ENCODE peak calls at places on chromosomes 2 and 18, in seven cellular contexts. V, Y, B, C, X, I and E are unnamed samples.

GRCh38 chr2:4358855-4359254 is 655.5 kb downstream of the DCDC2C start:
- DNase-seq in C (no peak), X (no peak), Y (no peak), I (no peak), B (no peak), V (no peak), E (no peak)

GRCh38 chr2:102253140-102253752 is 58.1 kb upstream of the IL1RL1 start:
- DNase-seq in X (no peak), I (no peak), B (no peak), V (no peak), C (no peak), Y (no peak), E (no peak)

GRCh38 chr2:157929871-157930667 is 53.9 kb upstream of the ACVR1 start:
- DNase-seq in I (peak; percentile 74), Y (no peak), C (no peak), B (no peak), V (no peak), X (no peak), E (no peak)

GRCh38 chr18:74942319-74942910 is 266.5 kb downstream of the PTGR3 start:
- DNase-seq in X (no peak), Y (no peak), B (no peak), I (no peak), V (no peak), C (no peak), E (no peak)

GRCh38 chr2:168663993-168664392 is 138.4 kb upstream of the NOSTRIN start:
- DNase-seq in B (no peak), I (peak; percentile 60), Y (no peak), X (no peak), V (no peak), C (no peak), E (no peak)

GRCh38 chr2:235864746-235865535 is 303.2 kb downstream of the GBX2 start:
- DNase-seq in V (no peak), C (no peak), X (no peak), Y (no peak), B (no peak), I (no peak), E (peak; percentile 20)

GRCh38 chr2:16260041-16260440 is 319.7 kb downstream of the MYCN start:
- DNase-seq in B (no peak), I (no peak), C (peak; percentile 26), V (no peak), Y (no peak), X (no peak), E (peak; percentile 46)

GRCh38 chr2:206212673-206213513 is 53.2 kb downstream of the EEF1B2 start:
- DNase-seq in C (no peak), I (no peak), Y (no peak), X (no peak), B (no peak), V (no peak), E (no peak)

GRCh38 chr18:42030586-42031182 is 75.7 kb downstream of the PIK3C3 start:
- DNase-seq in C (peak; percentile 34), B (no peak), X (no peak), I (peak; percentile 5), V (no peak), Y (peak; percentile 27), E (peak; percentile 50)

GRCh38 chr2:179460101-179460500 is 195.5 kb upstream of the SESTD1 start:
- DNase-seq in B (no peak), X (no peak), I (no peak), Y (no peak), C (peak; percentile 15), V (no peak), E (no peak)

GRCh38 chr2:13581471-13581870 is 864.7 kb downstream of the TRIB2 start:
- DNase-seq in Y (no peak), C (no peak), B (no peak), I (no peak), X (no peak), V (no peak), E (peak; percentile 77)

GRCh38 chr18:59900222-59901128 is 679 bp downstream of the PMAIP1 start:
- DNase-seq in C (peak; percentile 66), X (no peak), Y (peak; percentile 68), I (peak; percentile 49), B (no peak), V (peak; percentile 55), E (peak; percentile 61)

GRCh38 chr2:239245872-239246701 is 154.7 kb downstream of the HDAC4 start:
- DNase-seq in Y (peak; percentile 63), C (no peak), V (no peak), B (no peak), X (peak; percentile 85), I (no peak), E (no peak)

GRCh38 chr2:237278593-237278992 is 135.4 kb downstream of the COL6A3 start:
- DNase-seq in V (no peak), Y (peak; percentile 25), X (peak; percentile 90), B (peak; percentile 36), C (no peak), I (no peak), E (no peak)

GRCh38 chr2:67259581-67260347 is 137.4 kb upstream of the ETAA1 start:
- DNase-seq in B (peak; percentile 15), Y (peak; percentile 49), X (peak; percentile 13), V (no peak), C (peak; percentile 33), I (no peak), E (no peak)

GRCh38 chr2:8357738-8358137 is 324.1 kb upstream of the ID2 start:
- DNase-seq in I (no peak), B (no peak), C (no peak), X (no peak), Y (no peak), V (no peak), E (no peak)

GRCh38 chr2:26396734-26397298 is 4.9 kb upstream of the DRC1 start:
- DNase-seq in I (peak; percentile 55), Y (no peak), B (no peak), C (no peak), X (no peak), V (no peak), E (no peak)

GRCh38 chr2:234308073-234308813 is 188.6 kb downstream of the ARL4C start:
- DNase-seq in X (no peak), V (no peak), C (no peak), Y (no peak), I (no peak), B (no peak), E (no peak)

GRCh38 chr2:68375522-68376040 is 10.5 kb downstream of the PLEK start:
- DNase-seq in V (no peak), I (no peak), Y (no peak), C (no peak), X (no peak), B (no peak), E (no peak)

GRCh38 chr18:3252843-3253242 is 5.2 kb downstream of the MYL12A start:
- DNase-seq in B (no peak), C (no peak), I (no peak), V (no peak), Y (no peak), X (no peak), E (no peak)

GRCh38 chr18:3251249-3251962 is 3.8 kb downstream of the MYL12A start:
- DNase-seq in Y (no peak), B (no peak), X (no peak), V (no peak), C (no peak), I (no peak), E (no peak)

GRCh38 chr18:3254725-3255124 is 7.1 kb downstream of the MYL12A start:
- DNase-seq in X (no peak), Y (no peak), V (no peak), B (no peak), I (no peak), C (no peak), E (no peak)

GRCh38 chr18:3250237-3251107 is 2.9 kb downstream of the MYL12A start:
- DNase-seq in B (no peak), C (no peak), Y (no peak), I (no peak), V (no peak), X (no peak), E (no peak)

GRCh38 chr18:3251963-3252277 is 4.3 kb downstream of the MYL12A start:
- DNase-seq in X (no peak), Y (no peak), I (no peak), B (no peak), V (no peak), C (no peak), E (no peak)
- H3K4me3 ChIP-seq in X (peak overlapping the region; percentile 98), Y (peak overlapping the region; percentile 7), I (no peak overlapping the region), B (no peak overlapping the region), V (no peak overlapping the region), C (no peak overlapping the region), E (no peak overlapping the region)

DNA sequence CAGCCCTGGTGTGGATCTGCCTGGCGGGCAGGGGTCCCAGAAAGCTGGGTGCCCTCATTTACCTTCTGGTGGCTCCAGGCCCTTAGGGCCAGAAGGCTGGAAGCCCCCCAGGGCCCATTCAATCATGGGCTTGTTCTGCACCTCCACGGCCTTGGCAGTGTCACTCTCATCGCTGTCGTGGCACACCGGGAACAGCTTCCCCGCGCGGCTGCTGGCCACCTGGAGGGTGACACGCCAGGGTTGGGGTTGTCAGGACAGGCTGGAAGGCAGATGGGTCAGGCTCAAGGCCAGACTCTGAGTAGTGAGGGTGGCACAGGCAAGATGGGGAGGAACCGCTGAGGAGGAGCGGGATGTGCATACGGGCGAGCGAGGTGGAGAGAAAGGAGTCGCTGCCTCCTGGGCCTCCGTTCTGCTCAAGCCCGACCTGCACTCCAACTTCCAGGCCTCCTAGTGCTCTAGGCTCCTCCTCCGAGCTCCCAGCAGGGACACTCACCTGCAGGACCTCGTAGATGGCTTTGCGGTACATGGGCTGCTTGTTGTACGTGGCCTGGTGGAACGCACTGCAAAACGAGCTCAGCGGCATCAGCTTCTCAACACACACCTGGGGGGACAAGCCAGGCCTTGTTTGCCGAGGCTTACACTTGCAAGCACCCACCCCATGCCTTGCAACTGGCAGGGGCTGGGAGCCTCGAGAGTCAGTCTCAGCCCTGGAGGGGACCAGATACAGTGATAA is 78.3 kb upstream of the POMC start:
- DNase-seq in C (no peak), V (no peak), X (no peak), I (no peak), Y (no peak), B (no peak), E (no peak)
- H3K36me3 ChIP-seq in C (no peaks in the 10 kb centered on the region), V (peaks cover 65% of the 10 kb centered on the region), X (no peaks in the 10 kb centered on the region), I (peaks cover 45% of the 10 kb centered on the region), Y (peaks cover 73% of the 10 kb centered on the region), B (peaks cover 15% of the 10 kb centered on the region), E (peaks cover 88% of the 10 kb centered on the region)

DNA sequence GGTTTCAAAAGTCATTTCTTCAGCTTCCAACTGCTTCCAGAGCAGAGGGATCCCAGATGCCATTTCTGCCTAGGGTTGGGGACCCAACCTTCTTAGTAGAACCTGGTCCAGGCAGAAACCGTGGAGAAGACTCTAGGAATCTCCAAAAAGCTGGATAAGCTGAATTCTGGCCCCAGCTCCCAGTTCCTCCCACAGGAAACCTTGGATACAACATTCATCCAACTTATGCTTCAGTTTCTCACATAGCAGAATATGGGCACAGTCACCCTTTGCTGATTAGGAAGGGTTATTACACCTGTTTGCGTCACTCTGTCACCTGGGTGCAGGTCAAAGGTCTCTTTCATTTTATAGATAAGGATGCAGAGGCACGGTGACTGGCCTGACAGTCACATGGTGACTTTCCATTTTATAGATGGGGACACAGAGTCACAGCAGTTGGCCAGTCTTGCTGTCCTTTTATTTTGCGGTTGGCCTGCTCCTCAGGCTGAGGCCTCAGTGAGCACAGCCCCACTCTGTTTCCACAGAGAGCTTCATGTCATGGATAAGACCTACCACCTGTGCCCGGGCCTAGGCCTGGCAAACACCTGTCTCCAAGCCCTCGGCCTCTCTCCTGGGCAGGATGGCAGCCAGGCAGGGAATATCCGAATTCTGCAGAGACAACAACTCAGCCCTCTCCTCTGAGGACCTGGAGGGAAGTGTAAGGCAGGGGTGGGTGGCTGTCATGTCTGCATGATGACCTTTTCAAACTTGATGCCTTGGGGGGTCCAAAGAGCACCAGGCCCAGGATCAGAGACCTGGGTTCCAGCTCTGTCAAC is 148.8 kb downstream of the SMAD7 start:
- DNase-seq in Y (no peak), I (no peak), C (peak; percentile 75), V (peak; percentile 12), X (peak; percentile 13), B (no peak), E (peak; percentile 6)
- H3K27ac ChIP-seq in Y (no peak overlapping the region), I (no peak overlapping the region), C (peak overlapping the region; percentile 94), V (no peak overlapping the region), X (peak overlapping the region; percentile 68), B (peak overlapping the region; percentile 78), E (no peak overlapping the region)

GRCh38 chr2:64090264-64090663 is 54.0 kb downstream of the PELI1 start:
- DNase-seq in Y (no peak), X (no peak), I (no peak), C (no peak), V (no peak), B (no peak), E (no peak)
- H3K4me3 ChIP-seq in Y (no peak overlapping the region), X (no peak overlapping the region), I (no peak overlapping the region), C (no peak overlapping the region), V (no peak overlapping the region), B (no peak overlapping the region), E (no peak overlapping the region)